ENCODE peak calls at places on chromosomes 13 and 19, in eight cellular contexts. O is hepatocyte, Q is dorsolateral prefrontal cortex, L is lower lobe of right lung, D is testis, M is body of pancreas, X is endothelial cell of umbilical vein, J is ascending aorta. V is an unnamed sample.

GRCh38 chr13:43304945-43305344 is 281.6 kb downstream of the DNAJC15 start:
- DNase-seq in O (no peak), Q (no peak), L (no peak), D (no peak), M (no peak), X (no peak), J (no peak), V (no peak)

GRCh38 chr13:105957769-105958438 is 577.6 kb downstream of the EFNB2 start:
- DNase-seq in O (no peak), Q (no peak), L (no peak), D (no peak), M (no peak), X (no peak), J (no peak), V (no peak)

GRCh38 chr13:51469790-51470189 is 17.0 kb upstream of the INTS6 start:
- DNase-seq in O (no peak), Q (no peak), L (no peak), D (no peak), M (no peak), X (no peak), J (no peak), V (no peak)

GRCh38 chr13:98665638-98665995 is 86.9 kb downstream of the SLC15A1 start:
- DNase-seq in O (no peak), Q (no peak), L (no peak), D (no peak), M (no peak), X (no peak), J (no peak), V (no peak)

GRCh38 chr19:31560021-31560770 is 211.0 kb upstream of the TSHZ3 start:
- DNase-seq in O (no peak), Q (no peak), L (no peak), D (no peak), M (no peak), X (no peak), J (no peak), V (no peak)

GRCh38 chr13:78228211-78228610 is 309.6 kb upstream of the EDNRB start:
- DNase-seq in O (no peak), Q (no peak), L (no peak), D (no peak), M (no peak), X (no peak), J (no peak), V (no peak)

GRCh38 chr13:34967851-34968562 is 25.9 kb downstream of the NBEA start:
- DNase-seq in O (no peak), Q (no peak), L (no peak), D (no peak), M (no peak), X (peak), J (no peak), V (no peak)

GRCh38 chr13:20231839-20232555 is at the start of gene GJB6:
- DNase-seq in O (peak), Q (no peak), L (no peak), D (no peak), M (no peak), X (no peak), J (no peak), V (no peak)

GRCh38 chr19:19775891-19776205 is 42.9 kb upstream of the ZNF14 start:
- DNase-seq in O (no peak), Q (no peak), L (no peak), D (no peak), M (peak), X (no peak), J (no peak), V (no peak)

GRCh38 chr19:55537741-55538111 is 793 bp upstream of the SBK2 start:
- DNase-seq in O (no peak), Q (no peak), L (no peak), D (no peak), M (no peak), X (no peak), J (no peak), V (no peak)

GRCh38 chr13:100108913-100109507 is 20.1 kb downstream of the PCCA start:
- DNase-seq in O (no peak), Q (no peak), L (no peak), D (no peak), M (no peak), X (no peak), J (no peak), V (no peak)

GRCh38 chr13:28744656-28745055 is 25.9 kb upstream of the SLC46A3 start:
- DNase-seq in O (no peak), Q (no peak), L (no peak), D (no peak), M (no peak), X (no peak), J (no peak), V (no peak)

GRCh38 chr19:46015961-46016425 is 6.9 kb downstream of the PGLYRP1 start:
- DNase-seq in O (no peak), Q (no peak), L (peak), D (no peak), M (no peak), X (no peak), J (no peak), V (no peak)

GRCh38 chr13:51328488-51328887 is 11.0 kb upstream of the SERPINE3 start:
- DNase-seq in O (peak), Q (no peak), L (no peak), D (no peak), M (no peak), X (no peak), J (no peak), V (no peak)

GRCh38 chr19:10228925-10229324 is 2.2 kb downstream of the S1PR2 start:
- DNase-seq in O (peak), Q (no peak), L (no peak), D (no peak), M (no peak), X (peak), J (no peak), V (peak)

GRCh38 chr13:35255241-35255640 is 221.2 kb downstream of the MAB21L1 start:
- DNase-seq in O (no peak), Q (no peak), L (no peak), D (no peak), M (no peak), X (no peak), J (no peak), V (no peak)

GRCh38 chr13:47408546-47409319 is 511.9 kb upstream of the HTR2A start:
- DNase-seq in O (no peak), Q (no peak), L (no peak), D (no peak), M (no peak), X (no peak), J (no peak), V (no peak)

GRCh38 chr13:101714195-101714594 is 261.7 kb downstream of the ITGBL1 start:
- DNase-seq in O (no peak), Q (no peak), L (no peak), D (no peak), M (no peak), X (no peak), J (no peak), V (no peak)

GRCh38 chr19:49936549-49936948 is 7.2 kb upstream of the NUP62 start:
- DNase-seq in O (no peak), Q (no peak), L (peak), D (no peak), M (no peak), X (no peak), J (no peak), V (no peak)

GRCh38 chr13:25916119-25916518 is 135.7 kb downstream of the SHISA2 start:
- DNase-seq in O (no peak), Q (no peak), L (no peak), D (no peak), M (no peak), X (no peak), J (no peak), V (no peak)

GRCh38 chr13:23796546-23796945 is 92.7 kb downstream of the MIPEP start:
- DNase-seq in O (no peak), Q (no peak), L (no peak), D (no peak), M (no peak), X (no peak), J (no peak), V (peak)

GRCh38 chr13:64471916-64472315 is 2758.2 kb downstream of the PCDH9 start:
- DNase-seq in O (peak), Q (no peak), L (no peak), D (no peak), M (no peak), X (peak), J (no peak), V (no peak)

GRCh38 chr13:114194853-114195252 is 15.8 kb downstream of the CFAP97D2 start:
- DNase-seq in O (no peak), Q (no peak), L (no peak), D (no peak), M (no peak), X (no peak), J (no peak), V (no peak)

DNA sequence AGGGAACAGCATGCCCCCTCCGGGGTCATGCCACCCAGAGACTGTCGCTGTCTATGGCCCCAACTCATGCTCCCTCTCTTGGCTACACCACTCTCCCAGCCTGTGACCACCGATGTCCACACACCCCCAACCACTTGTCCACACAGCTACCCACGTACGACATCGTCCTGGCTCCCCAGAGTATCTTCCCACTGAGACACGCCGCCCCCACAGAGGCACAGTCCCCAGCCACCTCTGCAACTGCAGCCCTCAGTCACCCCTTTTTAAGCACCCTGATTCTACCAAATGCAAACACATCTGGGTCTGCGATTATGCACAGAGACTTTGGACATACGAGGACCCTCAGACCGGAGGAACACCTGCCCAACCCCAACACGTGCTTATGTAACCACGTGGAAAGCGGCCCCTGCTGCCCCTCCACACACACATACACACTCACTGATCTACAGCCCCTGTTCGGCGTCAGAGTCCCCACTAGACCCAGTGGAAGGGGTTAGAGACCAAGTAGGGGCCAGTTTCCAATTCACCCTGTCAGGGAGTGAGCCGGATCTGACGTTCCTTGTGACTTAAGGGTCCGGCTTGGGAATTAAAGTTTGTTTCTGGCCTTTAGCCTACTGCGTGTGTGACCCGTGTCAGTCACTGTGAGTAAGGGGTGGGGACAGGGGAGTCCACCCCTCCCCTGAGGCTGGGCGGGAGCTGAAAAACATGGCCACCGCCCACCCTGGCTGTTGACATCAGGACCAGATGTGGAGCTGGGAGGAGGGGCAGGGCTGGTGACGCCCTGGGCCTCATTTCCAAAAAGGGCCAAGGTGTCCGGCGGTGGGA is 11.9 kb upstream of the AXL start:
- DNase-seq in O (no peak), Q (no peak), L (no peak), D (peak), M (peak), X (no peak), J (no peak), V (no peak)
- H3K27ac ChIP-seq in O (no peak), Q (no peak), L (peak), D (no peak), M (no peak), X (no peak), J (peak), V (no peak)

GRCh38 chr19:6033744-6034264 is 55.9 kb upstream of the RANBP3 start:
- DNase-seq in O (no peak), Q (peak), L (peak), D (peak), M (no peak), X (no peak), J (no peak), V (no peak)

GRCh38 chr19:6034512-6034911 is 56.6 kb upstream of the RANBP3 start:
- DNase-seq in O (no peak), Q (peak), L (no peak), D (peak), M (no peak), X (no peak), J (no peak), V (no peak)

GRCh38 chr19:6032827-6033226 is 54.9 kb upstream of the RANBP3 start:
- DNase-seq in O (no peak), Q (peak), L (peak), D (peak), M (no peak), X (no peak), J (no peak), V (no peak)

GRCh38 chr19:6032381-6032780 is 54.4 kb upstream of the RANBP3 start:
- DNase-seq in O (no peak), Q (peak), L (no peak), D (peak), M (no peak), X (no peak), J (no peak), V (no peak)

GRCh38 chr19:6035026-6035425 is 57.1 kb upstream of the RANBP3 start:
- DNase-seq in O (no peak), Q (peak), L (peak), D (peak), M (no peak), X (no peak), J (no peak), V (no peak)
- H3K4me3 ChIP-seq in O (no peak), Q (no peak), L (no peak), D (no peak), M (no peak), X (no peak), J (no peak), V (no peak)

GRCh38 chr19:18419195-18419698 is at the start of gene SSBP4:
- DNase-seq in O (peak), Q (peak), L (peak), D (peak), M (peak), X (peak), J (no peak), V (peak)
- TF ChIP-seq CTCF in O (peak), Q (no peak), L (peak), D (peak), M (peak), X (peak), J (no peak), V (peak)

GRCh38 chr19:4980087-4980486 is 11.2 kb downstream of the KDM4B start:
- DNase-seq in O (no peak), Q (no peak), L (no peak), D (no peak), M (no peak), X (no peak), J (no peak), V (no peak)

GRCh38 chr19:4981681-4981958 is 12.7 kb downstream of the KDM4B start:
- DNase-seq in O (no peak), Q (no peak), L (no peak), D (no peak), M (no peak), X (no peak), J (no peak), V (no peak)

GRCh38 chr19:4977299-4978174 is 8.6 kb downstream of the KDM4B start:
- DNase-seq in O (no peak), Q (no peak), L (no peak), D (peak), M (no peak), X (no peak), J (no peak), V (peak)

GRCh38 chr19:4980838-4981680 is 12.1 kb downstream of the KDM4B start:
- DNase-seq in O (no peak), Q (no peak), L (no peak), D (no peak), M (no peak), X (no peak), J (no peak), V (no peak)

GRCh38 chr19:4979211-4979807 is 10.4 kb downstream of the KDM4B start:
- DNase-seq in O (no peak), Q (no peak), L (no peak), D (no peak), M (peak), X (no peak), J (no peak), V (no peak)
- H3K27ac ChIP-seq in O (no peak), Q (peak), L (peak), D (no peak), M (no peak), X (no peak), J (no peak), V (no peak)

DNA sequence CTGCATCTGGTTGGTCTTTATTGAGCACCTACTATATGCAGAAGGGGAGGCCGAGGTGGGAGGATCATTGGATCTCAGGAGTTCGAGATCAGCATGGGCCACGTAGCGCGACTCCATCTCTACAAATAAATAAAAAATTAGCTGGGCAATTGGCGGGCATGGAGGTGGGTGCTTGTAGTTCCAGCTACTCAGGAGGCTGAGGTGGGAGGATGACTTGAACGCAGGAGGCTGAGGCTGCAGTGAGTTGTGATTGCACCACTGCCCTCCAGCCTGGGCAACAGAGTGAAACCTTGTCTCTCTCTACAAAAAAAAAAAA is 3.8 kb downstream of the CFD start:
- DNase-seq in O (no peak), Q (no peak), L (no peak), D (no peak), M (no peak), X (no peak), J (no peak), V (no peak)
- H3K4me3 ChIP-seq in O (no peak), Q (no peak), L (peak), D (no peak), M (no peak), X (no peak), J (no peak), V (no peak)